ENCODE peak calls at places on chromosomes 13 and 19, in five cellular contexts. G, W, X, C and K are unnamed samples.

GRCh38 chr13:40386586-40386985 is 279.9 kb downstream of the FOXO1 start:
- DNase-seq in G (no peak), W (no peak), X (no peak), C (no peak), K (no peak)

GRCh38 chr13:49733181-49733951 is 42.1 kb upstream of the EBPL start:
- DNase-seq in G (no peak), W (no peak), X (no peak), C (no peak), K (no peak)

GRCh38 chr19:756232-756631 is 5.3 kb downstream of the MISP start:
- DNase-seq in G (no peak), W (no peak), X (no peak), C (no peak), K (no peak)

GRCh38 chr19:42088471-42089190 is 12.7 kb downstream of the ZNF574 start:
- DNase-seq in G (no peak), W (no peak), X (no peak), C (no peak), K (no peak)

GRCh38 chr13:113856716-113857065 is 7.2 kb downstream of the GAS6 start:
- DNase-seq in G (no peak), W (no peak), X (no peak), C (no peak), K (no peak)

GRCh38 chr13:42732073-42732472 is 49.3 kb upstream of the FAM216B start:
- DNase-seq in G (no peak), W (no peak), X (no peak), C (no peak), K (no peak)

GRCh38 chr19:45087531-45087930 is 5.4 kb upstream of the PPP1R37 start:
- DNase-seq in G (no peak), W (no peak), X (no peak), C (no peak), K (no peak)

GRCh38 chr13:100789481-100789880 is 114.9 kb upstream of the TMTC4 start:
- DNase-seq in G (peak; percentile 91), W (no peak), X (no peak), C (peak; percentile 55), K (peak; percentile 75)

GRCh38 chr19:1956868-1957492 is 16.0 kb downstream of the CSNK1G2 start:
- DNase-seq in G (no peak), W (no peak), X (peak; percentile 46), C (no peak), K (no peak)

GRCh38 chr19:41353466-41354342 is at the start of gene TGFB1:
- DNase-seq in G (no peak), W (peak; percentile 34), X (peak; percentile 88), C (peak; percentile 35), K (no peak)

GRCh38 chr13:32911506-32911905 is 104.7 kb upstream of the KL start:
- DNase-seq in G (peak; percentile 46), W (peak; percentile 26), X (no peak), C (no peak), K (no peak)

GRCh38 chr13:26017196-26017921 is 34.5 kb downstream of the SHISA2 start:
- DNase-seq in G (no peak), W (no peak), X (no peak), C (no peak), K (no peak)

GRCh38 chr19:51181913-51182419 is 39.9 kb downstream of the SIGLEC7 start:
- DNase-seq in G (no peak), W (no peak), X (no peak), C (no peak), K (no peak)

GRCh38 chr13:25717798-25718197 is 334.0 kb downstream of the SHISA2 start:
- DNase-seq in G (no peak), W (no peak), X (no peak), C (no peak), K (no peak)

GRCh38 chr13:113852536-113853517 is 11.0 kb downstream of the GAS6 start:
- DNase-seq in G (no peak), W (no peak), X (peak; percentile 32), C (no peak), K (no peak)

GRCh38 chr19:33434886-33435705 is 61.6 kb downstream of the CEBPG start:
- DNase-seq in G (no peak), W (no peak), X (peak; percentile 7), C (no peak), K (no peak)

GRCh38 chr13:100339411-100339935 is 249.1 kb downstream of the GGACT start:
- DNase-seq in G (no peak), W (no peak), X (no peak), C (no peak), K (no peak)